ENCODE peak calls at places on chromosomes 2 and 18, in five cellular contexts. Y, T, V, U and L are unnamed samples.

GRCh38 chr2:241566468-241566867 is 7.9 kb downstream of the BOK start:
- DNase-seq in Y (no peak), T (no peak), V (no peak), U (no peak), L (no peak)

GRCh38 chr18:67589325-67589724 is 72.8 kb upstream of the DSEL start:
- DNase-seq in Y (no peak), T (no peak), V (no peak), U (no peak), L (no peak)

GRCh38 chr2:203675086-203675485 is 31.4 kb upstream of the CD28 start:
- DNase-seq in Y (no peak), T (no peak), V (no peak), U (no peak), L (no peak)

GRCh38 chr2:147331790-147332419 is 512.9 kb upstream of the ACVR2A start:
- DNase-seq in Y (peak), T (no peak), V (peak), U (peak), L (peak)

GRCh38 chr2:18518116-18519111 is 42.0 kb downstream of the RDH14 start:
- DNase-seq in Y (no peak), T (no peak), V (peak), U (peak), L (no peak)

GRCh38 chr2:139917723-139918384 is 1137.7 kb upstream of the NXPH2 start:
- DNase-seq in Y (no peak), T (no peak), V (no peak), U (peak), L (no peak)

GRCh38 chr2:37676274-37676673 is 4.8 kb upstream of the CDC42EP3 start:
- DNase-seq in Y (no peak), T (no peak), V (no peak), U (no peak), L (no peak)

GRCh38 chr2:157572725-157573124 is 55.9 kb downstream of the ACVR1C start:
- DNase-seq in Y (no peak), T (no peak), V (no peak), U (no peak), L (no peak)

GRCh38 chr18:52236134-52236533 is 103.9 kb upstream of the DCC start:
- DNase-seq in Y (no peak), T (no peak), V (no peak), U (peak), L (no peak)

GRCh38 chr2:182694189-182694588 is 21.9 kb upstream of the DNAJC10 start:
- DNase-seq in Y (no peak), T (no peak), V (no peak), U (no peak), L (no peak)

GRCh38 chr2:148812306-148812705 is 62.7 kb upstream of the KIF5C start:
- DNase-seq in Y (no peak), T (no peak), V (no peak), U (peak), L (no peak)

GRCh38 chr2:43058761-43059160 is 167.6 kb downstream of the ZFP36L2 start:
- DNase-seq in Y (no peak), T (no peak), V (no peak), U (no peak), L (no peak)

GRCh38 chr18:46642561-46642960 is 14.5 kb downstream of the LOXHD1 start:
- DNase-seq in Y (no peak), T (no peak), V (no peak), U (no peak), L (no peak)

GRCh38 chr2:100238471-100238870 is 83.8 kb downstream of the LONRF2 start:
- DNase-seq in Y (no peak), T (no peak), V (no peak), U (no peak), L (peak)

GRCh38 chr2:122338000-122338399 is 582.5 kb downstream of the TSN start:
- DNase-seq in Y (no peak), T (no peak), V (no peak), U (no peak), L (no peak)

GRCh38 chr18:13629841-13630747 is 96.3 kb downstream of the FAM210A start:
- DNase-seq in Y (peak), T (no peak), V (peak), U (peak), L (peak)

GRCh38 chr2:68045337-68045736 is 17.5 kb downstream of the C1D start:
- DNase-seq in Y (no peak), T (no peak), V (no peak), U (no peak), L (no peak)

GRCh38 chr2:108577099-108577498 is 42.8 kb downstream of the LIMS1 start:
- DNase-seq in Y (no peak), T (no peak), V (no peak), U (no peak), L (no peak)

GRCh38 chr18:23650963-23651927 is 11.5 kb downstream of the ANKRD29 start:
- DNase-seq in Y (no peak), T (no peak), V (no peak), U (peak), L (no peak)

GRCh38 chr18:59911600-59911999 is 11.8 kb downstream of the PMAIP1 start:
- DNase-seq in Y (no peak), T (no peak), V (no peak), U (no peak), L (no peak)

GRCh38 chr2:197929008-197929885 is 124.9 kb downstream of the PLCL1 start:
- DNase-seq in Y (no peak), T (no peak), V (no peak), U (no peak), L (no peak)

GRCh38 chr2:112821142-112821541 is 15.4 kb downstream of the IL1B start:
- DNase-seq in Y (no peak), T (no peak), V (no peak), U (no peak), L (no peak)

GRCh38 chr2:97011977-97012569 is 25.7 kb upstream of the FAM178B start:
- DNase-seq in Y (no peak), T (no peak), V (peak), U (peak), L (peak)

GRCh38 chr2:105426626-105427292 is 27.9 kb upstream of the FHL2 start:
- DNase-seq in Y (no peak), T (no peak), V (no peak), U (no peak), L (no peak)

GRCh38 chr18:31591628-31592027 is at the start of gene TTR:
- DNase-seq in Y (no peak), T (no peak), V (no peak), U (no peak), L (no peak)

GRCh38 chr2:132923787-132924186 is 253.8 kb upstream of the LYPD1 start:
- DNase-seq in Y (no peak), T (no peak), V (peak), U (peak), L (no peak)

GRCh38 chr2:104856086-104856972 is 2.4 kb downstream of the POU3F3 start:
- DNase-seq in Y (no peak), T (no peak), V (no peak), U (no peak), L (peak)

GRCh38 chr18:26386002-26386401 is 159.8 kb downstream of the TAF4B start:
- DNase-seq in Y (no peak), T (no peak), V (no peak), U (peak), L (no peak)

GRCh38 chr2:196944570-196944969 is 18.1 kb upstream of the PGAP1 start:
- DNase-seq in Y (no peak), T (no peak), V (no peak), U (no peak), L (peak)

GRCh38 chr2:108377411-108377810 is 343 bp upstream of the SULT1C4 start:
- DNase-seq in Y (no peak), T (no peak), V (no peak), U (no peak), L (no peak)

GRCh38 chr2:121898483-121898882 is 143.0 kb downstream of the TSN start:
- DNase-seq in Y (no peak), T (no peak), V (no peak), U (peak), L (no peak)

GRCh38 chr2:63052411-63053234 is 2.0 kb downstream of the OTX1 start:
- DNase-seq in Y (no peak), T (no peak), V (no peak), U (no peak), L (peak)

GRCh38 chr2:205405752-205406151 is 276.5 kb upstream of the NRP2 start:
- DNase-seq in Y (no peak), T (no peak), V (peak), U (peak), L (no peak)

GRCh38 chr2:6772366-6772710 is 93.4 kb downstream of the CMPK2 start:
- DNase-seq in Y (no peak), T (no peak), V (no peak), U (no peak), L (peak)

GRCh38 chr2:144567745-144568144 is 47.8 kb upstream of the ZEB2 start:
- DNase-seq in Y (no peak), T (no peak), V (no peak), U (no peak), L (peak)

GRCh38 chr2:174577967-174578589 is 19.5 kb downstream of the WIPF1 start:
- DNase-seq in Y (peak), T (peak), V (peak), U (peak), L (peak)